ENCODE peak calls at places on chromosomes 12 and 14, in five cellular contexts. B is T-cell; Y is activated CD8-positive, alpha-beta memory T cell treated with anti-CD3 and anti-CD28 coated beads, Interleukin-2, amount 50 U/mL, for 48 hours; E is stimulated activated CD4-positive, alpha-beta T cell treated with anti-CD3 and anti-CD28 coated beads, Interleukin-2, amount 100 ng/mL, for 4 hours; P is CD8-positive, alpha-beta T cell. V is an unnamed sample.

GRCh38 chr12:51371295-51371953 is 19.8 kb downstream of the GALNT6 start:
- DNase-seq in Y (no peak), P (no peak), E (no peak), B (no peak), V (peak; percentile 48)

GRCh38 chr12:6161124-6161882 is 36.8 kb upstream of the VWF start:
- DNase-seq in B (no peak), P (no peak), E (no peak), Y (no peak), V (no peak)

GRCh38 chr14:32611752-32612151 is 282.7 kb downstream of the AKAP6 start:
- DNase-seq in P (no peak), E (no peak), Y (no peak), B (no peak), V (no peak)

GRCh38 chr12:94922561-94922960 is 80.9 kb downstream of the NDUFA12 start:
- DNase-seq in P (no peak), B (no peak), E (no peak), Y (no peak), V (no peak)

GRCh38 chr12:82682851-82683261 is 3.9 kb upstream of the TMTC2 start:
- DNase-seq in E (no peak), B (no peak), P (no peak), Y (no peak), V (no peak)

GRCh38 chr12:17971850-17972249 is 118.1 kb downstream of the RERGL start:
- DNase-seq in Y (no peak), P (no peak), E (no peak), B (no peak), V (no peak)

GRCh38 chr12:93908846-93909592 is 231.8 kb downstream of the CRADD start:
- DNase-seq in B (no peak), Y (no peak), P (no peak), E (no peak), V (no peak)

GRCh38 chr12:57224973-57225679 is 4.4 kb upstream of the SHMT2 start:
- DNase-seq in B (peak; percentile 62), E (peak; percentile 53), Y (peak; percentile 88), P (peak; percentile 78), V (no peak)

GRCh38 chr12:28794796-28795195 is 354.3 kb upstream of the FAR2 start:
- DNase-seq in E (no peak), B (no peak), Y (no peak), P (no peak), V (no peak)

GRCh38 chr14:23181946-23182345 is 1.5 kb downstream of the SLC7A8 start:
- DNase-seq in P (no peak), Y (no peak), B (no peak), E (no peak), V (no peak)

GRCh38 chr12:79262938-79263337 is 398.4 kb downstream of the SYT1 start:
- DNase-seq in E (no peak), P (no peak), B (no peak), Y (no peak), V (no peak)

GRCh38 chr12:40012709-40013108 is 93.2 kb downstream of the SLC2A13 start:
- DNase-seq in B (no peak), Y (no peak), E (no peak), P (no peak), V (no peak)

GRCh38 chr12:122202017-122202416 is 1.5 kb upstream of the B3GNT4 start:
- DNase-seq in Y (no peak), B (no peak), E (no peak), P (no peak), V (no peak)

GRCh38 chr12:91974541-91974940 is 171.1 kb downstream of the BTG1 start:
- DNase-seq in B (no peak), E (no peak), P (no peak), Y (no peak), V (no peak)

GRCh38 chr12:108823804-108824203 is 33.6 kb downstream of the SSH1 start:
- DNase-seq in E (no peak), Y (no peak), P (no peak), B (no peak), V (no peak)

GRCh38 chr12:71858848-71859247 is 19.3 kb downstream of the TBC1D15 start:
- DNase-seq in E (no peak), P (no peak), B (no peak), Y (no peak), V (no peak)

GRCh38 chr14:74555476-74556050 is 56.5 kb downstream of the LTBP2 start:
- DNase-seq in P (no peak), Y (no peak), B (no peak), E (no peak), V (no peak)

GRCh38 chr14:93219103-93219726 is 12.2 kb downstream of the UBR7 start:
- DNase-seq in B (peak; percentile 46), Y (no peak), P (peak; percentile 47), E (peak; percentile 39), V (peak; percentile 26)

GRCh38 chr14:23445773-23446172 is 10.3 kb upstream of the MYH7 start:
- DNase-seq in P (no peak), E (no peak), B (no peak), Y (peak; percentile 26), V (no peak)

GRCh38 chr12:51951843-51952722 is 584 bp downstream of the ACVR1B start:
- DNase-seq in Y (peak; percentile 64), E (no peak), B (no peak), P (no peak), V (peak; percentile 25)

GRCh38 chr12:123720141-123720814 is 8.1 kb downstream of the ATP6V0A2 start:
- DNase-seq in E (no peak), P (no peak), B (no peak), Y (peak; percentile 51), V (no peak)

GRCh38 chr12:97568336-97569180 is 106.0 kb downstream of the RMST start:
- DNase-seq in Y (no peak), B (no peak), P (no peak), E (no peak), V (no peak)

GRCh38 chr14:56195727-56196126 is 77.5 kb downstream of the PELI2 start:
- DNase-seq in Y (no peak), B (no peak), E (no peak), P (no peak), V (peak; percentile 39)

GRCh38 chr14:102508774-102509743 is 517 bp downstream of the ANKRD9 start:
- DNase-seq in E (peak; percentile 35), B (peak; percentile 47), P (peak; percentile 46), Y (no peak), V (peak; percentile 35)

GRCh38 chr12:53593031-53593430 is 33.2 kb downstream of the ATF7 start:
- DNase-seq in Y (no peak), P (no peak), E (no peak), B (no peak), V (no peak)

GRCh38 chr14:36751116-36751515 is 89.5 kb downstream of the PAX9 start:
- DNase-seq in B (no peak), E (no peak), Y (no peak), P (no peak), V (no peak)

GRCh38 chr12:6684609-6685008 is 4.6 kb downstream of the ZNF384 start:
- DNase-seq in E (peak; percentile 25), P (peak; percentile 54), Y (no peak), B (peak; percentile 44), V (peak; percentile 21)

GRCh38 chr14:99688210-99688581 is 4.1 kb downstream of the CYP46A1 start:
- DNase-seq in P (no peak), E (no peak), B (no peak), Y (peak; percentile 42), V (no peak)

GRCh38 chr12:108653082-108653516 is 19.4 kb upstream of the SELPLG start:
- DNase-seq in B (no peak), Y (no peak), E (no peak), P (no peak), V (no peak)

GRCh38 chr12:13436182-13436581 is 239.7 kb downstream of the EMP1 start:
- DNase-seq in P (no peak), E (no peak), Y (no peak), B (no peak), V (no peak)

GRCh38 chr12:15520083-15520482 is 197.8 kb downstream of the PTPRO start:
- DNase-seq in E (no peak), P (no peak), Y (no peak), B (no peak), V (no peak)

V was measured in tibial nerve.